ENCODE peak calls at places on chromosomes 13 and 19, in five cellular contexts. S is DMS 273 treated with DMSO at 0.1 percent for 48 hours, I is Daoy, T is NCI-H1436, N is RWPE1. M is an unnamed sample.
A peak's percentile ranks its signal among the peaks of the same experiment; 100 is the strongest.

GRCh38 chr19:22616659-22617058 is 17.5 kb upstream of the ZNF492 start:
- DNase-seq in T (no peak), N (no peak), I (no peak), S (no peak), M (no peak)

GRCh38 chr13:31477961-31478360 is 261.4 kb upstream of the RXFP2 start:
- DNase-seq in N (no peak), S (no peak), I (peak; percentile 10), T (no peak), M (no peak)

GRCh38 chr19:51417107-51417806 is at the start of gene SIGLEC10:
- DNase-seq in T (no peak), I (peak; percentile 65), N (no peak), S (no peak), M (peak; percentile 27)

GRCh38 chr13:24216176-24216575 is 55.7 kb downstream of the SPATA13 start:
- DNase-seq in S (no peak), N (no peak), I (no peak), T (no peak), M (no peak)

GRCh38 chr13:21608961-21609360 is 5.0 kb upstream of the MICU2 start:
- DNase-seq in S (no peak), N (no peak), I (peak; percentile 17), T (no peak), M (no peak)

GRCh38 chr13:27644302-27644701 is 22.6 kb downstream of the POLR1D start:
- DNase-seq in T (no peak), N (peak; percentile 13), S (no peak), I (no peak), M (no peak)

GRCh38 chr13:101959016-101959415 is 442.8 kb downstream of the FGF14 start:
- DNase-seq in I (no peak), N (no peak), T (no peak), S (no peak), M (no peak)

GRCh38 chr13:35349673-35350278 is 126.7 kb downstream of the MAB21L1 start:
- DNase-seq in N (peak; percentile 4), I (peak; percentile 21), S (no peak), T (no peak), M (peak; percentile 65)

GRCh38 chr19:21352830-21353229 is 6.0 kb upstream of the ZNF738 start:
- DNase-seq in N (no peak), S (no peak), T (no peak), I (no peak), M (no peak)

GRCh38 chr19:4633140-4633967 is 6.0 kb upstream of the TNFAIP8L1 start:
- DNase-seq in N (peak; percentile 63), S (peak; percentile 97), T (peak; percentile 21), I (peak; percentile 96), M (peak; percentile 81)

GRCh38 chr19:1469200-1469935 is 9.6 kb downstream of the C19orf25 start:
- DNase-seq in T (no peak), S (no peak), N (no peak), I (no peak), M (no peak)

GRCh38 chr19:35773020-35773809 is 2.1 kb upstream of the ARHGAP33 start:
- DNase-seq in S (no peak), N (peak; percentile 29), T (no peak), I (peak; percentile 38), M (no peak)

GRCh38 chr13:46858776-46859175 is 38.1 kb downstream of the HTR2A start:
- DNase-seq in T (no peak), S (no peak), I (no peak), N (no peak), M (no peak)

M was measured in trophoblast cell.